ENCODE peak calls at places on chromosomes 6 and 20, in ten cellular contexts. B is epithelial cell of esophagus; G is CD8-positive, alpha-beta T cell; O is cardiac muscle cell; K is IMR-90; I is fibroblast of lung; L is progenitor cell of endocrine pancreas; X is A549; N is uterus; Q is heart right ventricle. V is an unnamed sample.

GRCh38 chr20:31839782-31840487 is 5.5 kb downstream of the FOXS1 start:
- DNase-seq in B (no peak), G (no peak), O (no peak), K (no peak), I (no peak), L (no peak), X (no peak), N (no peak), Q (no peak), V (no peak)

GRCh38 chr6:148898360-148899005 is 151.7 kb downstream of the UST start:
- DNase-seq in B (no peak), G (no peak), O (no peak), K (no peak), I (no peak), L (no peak), X (no peak), N (peak), Q (no peak), V (no peak)

GRCh38 chr6:71349395-71349794 is 60.8 kb downstream of the OGFRL1 start:
- DNase-seq in B (peak), G (no peak), O (peak), K (peak), I (peak), L (no peak), X (peak), N (no peak), Q (no peak), V (no peak)

GRCh38 chr20:37886851-37887297 is 16.1 kb upstream of the VSTM2L start:
- DNase-seq in B (no peak), G (no peak), O (peak), K (no peak), I (no peak), L (no peak), X (no peak), N (no peak), Q (peak), V (no peak)

GRCh38 chr20:461254-462198 is 807 bp downstream of the TBC1D20 start:
- DNase-seq in B (peak), G (no peak), O (peak), K (peak), I (peak), L (peak), X (peak), N (peak), Q (peak), V (peak)

GRCh38 chr20:56249244-56249955 is 868 bp downstream of the MC3R start:
- DNase-seq in B (peak), G (no peak), O (peak), K (no peak), I (no peak), L (no peak), X (peak), N (no peak), Q (no peak), V (peak)

GRCh38 chr6:13729891-13730290 is 18.3 kb upstream of the RANBP9 start:
- DNase-seq in B (peak), G (no peak), O (peak), K (peak), I (peak), L (no peak), X (no peak), N (no peak), Q (no peak), V (no peak)

GRCh38 chr6:163333038-163333437 is 81.5 kb upstream of the QKI start:
- DNase-seq in B (no peak), G (no peak), O (no peak), K (no peak), I (peak), L (no peak), X (no peak), N (no peak), Q (no peak), V (no peak)

GRCh38 chr6:132218063-132218696 is 183.1 kb downstream of the MOXD1 start:
- DNase-seq in B (peak), G (no peak), O (peak), K (peak), I (peak), L (no peak), X (no peak), N (no peak), Q (no peak), V (no peak)

GRCh38 chr6:163570579-163571231 is 156.2 kb downstream of the QKI start:
- DNase-seq in B (no peak), G (no peak), O (no peak), K (peak), I (peak), L (no peak), X (no peak), N (no peak), Q (no peak), V (no peak)

DNA sequence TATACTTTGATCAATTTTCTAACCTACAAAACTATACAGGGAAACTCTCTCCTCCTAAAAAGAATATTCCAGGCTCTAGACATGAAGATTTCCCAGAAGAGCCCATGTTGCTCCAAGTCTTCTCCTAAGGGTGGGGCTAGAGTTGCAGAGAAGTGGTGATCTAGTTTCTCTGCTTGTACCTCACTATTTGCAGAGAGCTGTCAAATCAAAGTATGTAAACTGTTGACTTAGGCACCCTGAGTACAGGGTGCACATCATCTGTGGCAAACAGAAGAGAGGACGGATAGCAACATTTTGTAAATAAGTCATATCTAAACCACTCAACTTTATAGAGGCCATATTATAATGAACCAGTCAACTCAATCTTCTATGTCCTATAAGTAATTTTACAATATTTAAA is 250.1 kb downstream of the KHDRBS2 start:
- DNase-seq in B (no peak), G (no peak), O (no peak), K (no peak), I (no peak), L (no peak), X (no peak), N (no peak), Q (no peak), V (no peak)
- TF ChIP-seq CTCF in B (no peak), G (no peak), O (no peak), K (no peak), I (no peak), L (no peak), X (no peak), N (no peak), Q (no peak), V (no peak)

GRCh38 chr6:167758309-167759023 is 68.2 kb upstream of the AFDN start:
- DNase-seq in B (no peak), G (no peak), O (no peak), K (no peak), I (no peak), L (no peak), X (no peak), N (no peak), Q (no peak), V (no peak)
- TF ChIP-seq CTCF in B (no peak), G (no peak), O (no peak), K (no peak), I (no peak), L (no peak), X (no peak), N (no peak), Q (no peak), V (no peak)

GRCh38 chr20:42979720-42980119 is 210.0 kb downstream of the PTPRT start:
- DNase-seq in B (no peak), G (no peak), O (no peak), K (no peak), I (no peak), L (no peak), X (no peak), N (no peak), Q (no peak), V (no peak)

GRCh38 chr20:42981258-42981657 is 208.4 kb downstream of the PTPRT start:
- DNase-seq in B (no peak), G (no peak), O (no peak), K (no peak), I (no peak), L (no peak), X (no peak), N (no peak), Q (no peak), V (no peak)

GRCh38 chr20:42986143-42986773 is 203.4 kb downstream of the PTPRT start:
- DNase-seq in B (no peak), G (no peak), O (no peak), K (no peak), I (no peak), L (no peak), X (no peak), N (no peak), Q (no peak), V (no peak)

GRCh38 chr20:42987376-42988114 is 202.2 kb downstream of the PTPRT start:
- DNase-seq in B (no peak), G (no peak), O (no peak), K (no peak), I (no peak), L (no peak), X (no peak), N (no peak), Q (no peak), V (no peak)

DNA sequence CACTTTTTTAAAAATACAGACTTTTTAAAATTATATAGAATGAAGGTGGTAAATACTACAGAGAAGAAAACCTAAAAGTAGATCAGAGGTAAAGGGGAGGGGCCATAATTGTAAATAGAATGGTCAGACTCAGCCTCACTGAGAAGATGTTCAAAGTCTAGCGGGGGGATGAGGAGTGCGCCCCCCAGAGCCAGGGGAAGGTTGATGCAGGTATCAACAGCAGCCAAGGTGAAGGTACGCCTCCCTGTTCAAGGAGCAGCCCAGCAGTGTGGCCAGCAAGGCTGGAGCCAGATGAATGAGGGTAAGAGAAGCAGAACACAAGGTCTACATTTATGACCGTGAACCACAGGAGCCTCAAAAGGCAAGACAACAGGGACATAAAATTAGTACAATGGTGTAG is 204.1 kb downstream of the PTPRT start:
- DNase-seq in B (no peak), G (no peak), O (no peak), K (no peak), I (no peak), L (no peak), X (no peak), N (no peak), Q (no peak), V (no peak)
- TF ChIP-seq CTCF in B (no peak), G (no peak), O (no peak), K (no peak), I (no peak), L (peak), X (no peak), N (no peak), Q (no peak), V (no peak)

GRCh38 chr6:5746392-5747140 is 260.2 kb downstream of the NRN1 start:
- DNase-seq in B (peak), G (no peak), O (no peak), K (no peak), I (no peak), L (no peak), X (peak), N (no peak), Q (no peak), V (peak)
- TF ChIP-seq CTCF in B (peak), G (no peak), O (peak), K (no peak), I (peak), L (peak), X (peak), N (no peak), Q (peak), V (no peak)

DNA sequence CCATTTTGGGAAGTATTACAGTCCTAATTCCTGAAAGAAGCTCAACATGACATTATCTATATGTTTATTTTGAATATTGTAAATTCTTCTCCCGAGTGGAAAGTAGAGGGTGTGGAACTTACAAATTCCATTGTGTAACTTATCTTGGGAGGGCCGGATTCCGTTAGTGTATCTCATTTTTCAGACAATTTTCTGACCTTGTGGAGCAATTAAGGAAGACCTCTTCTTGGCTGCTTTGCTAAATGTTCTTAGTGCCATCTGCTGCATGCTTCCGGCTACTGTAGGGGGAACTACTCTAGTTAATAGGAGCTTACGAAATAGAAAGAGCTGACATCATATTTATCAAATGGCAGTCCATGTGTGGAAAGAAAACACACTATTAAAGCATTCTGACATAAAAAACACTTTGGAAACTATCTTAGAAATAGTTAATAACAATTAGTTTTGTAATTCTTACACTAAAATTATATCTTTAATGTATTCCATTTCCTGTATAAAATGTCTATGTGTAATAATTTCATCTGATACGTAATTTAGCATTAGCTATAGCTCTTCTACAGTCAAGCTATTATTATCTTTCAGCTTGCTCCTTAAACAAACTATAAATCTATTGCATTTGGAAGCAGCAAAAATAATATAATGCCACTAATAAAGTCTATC is 41.5 kb upstream of the KCNQ5 start:
- DNase-seq in B (peak), G (no peak), O (peak), K (peak), I (peak), L (no peak), X (peak), N (no peak), Q (no peak), V (peak)
- TF ChIP-seq CTCF in B (peak), G (no peak), O (peak), K (peak), I (peak), L (peak), X (peak), N (no peak), Q (no peak), V (no peak)

V was measured in glutamatergic neuron.